ENCODE peak calls at places on chromosome 14, in five cellular contexts. V is brain microvascular endothelial cell, N is A549, C is tibial artery, Y is thyroid gland. B is an unnamed sample.

GRCh38 chr14:35401422-35401729 is 3.2 kb downstream of the NFKBIA start:
- DNase-seq in V (no peak), N (no peak), C (no peak), Y (no peak), B (no peak)

GRCh38 chr14:63454863-63455622 is 88.1 kb downstream of the PPP2R5E start:
- DNase-seq in V (peak), N (no peak), C (no peak), Y (peak), B (no peak)

GRCh38 chr14:106218189-106218588 is 691.8 kb downstream of the TMEM121 start:
- DNase-seq in V (no peak), N (no peak), C (no peak), Y (no peak), B (no peak)

GRCh38 chr14:31194095-31194494 is 13.5 kb downstream of the HECTD1 start:
- DNase-seq in V (no peak), N (no peak), C (no peak), Y (no peak), B (no peak)

GRCh38 chr14:99033951-99034350 is 238.0 kb downstream of the BCL11B start:
- DNase-seq in V (no peak), N (no peak), C (no peak), Y (no peak), B (no peak)

GRCh38 chr14:98371141-98371540 is 900.9 kb downstream of the BCL11B start:
- DNase-seq in V (no peak), N (no peak), C (no peak), Y (no peak), B (no peak)

GRCh38 chr14:22991852-22992251 is 9.5 kb upstream of the AJUBA start:
- DNase-seq in V (no peak), N (no peak), C (no peak), Y (no peak), B (no peak)

GRCh38 chr14:67515386-67516079 is 17.6 kb upstream of the PLEKHH1 start:
- DNase-seq in V (no peak), N (no peak), C (no peak), Y (no peak), B (no peak)

GRCh38 chr14:51989293-51990234 is at the start of gene RTRAF:
- DNase-seq in V (peak), N (peak), C (peak), Y (peak), B (peak)

GRCh38 chr14:47208434-47208833 is 467.0 kb downstream of the MDGA2 start:
- DNase-seq in V (no peak), N (no peak), C (no peak), Y (no peak), B (no peak)

GRCh38 chr14:30569903-30570226 is 10.9 kb downstream of the G2E3 start:
- DNase-seq in V (no peak), N (no peak), C (no peak), Y (no peak), B (no peak)

GRCh38 chr14:89684139-89684538 is 267.1 kb upstream of the FOXN3 start:
- DNase-seq in V (no peak), N (no peak), C (no peak), Y (no peak), B (no peak)

GRCh38 chr14:104514156-104514848 is 65.3 kb upstream of the C14orf180 start:
- DNase-seq in V (no peak), N (no peak), C (no peak), Y (no peak), B (peak)

GRCh38 chr14:54564799-54565235 is 2.1 kb upstream of the SAMD4A start:
- DNase-seq in V (peak), N (peak), C (peak), Y (peak), B (no peak)

GRCh38 chr14:32430326-32430725 is 101.2 kb downstream of the AKAP6 start:
- DNase-seq in V (peak), N (no peak), C (no peak), Y (no peak), B (no peak)

GRCh38 chr14:67371247-67372148 is 11.4 kb downstream of the EIF2S1 start:
- DNase-seq in V (no peak), N (no peak), C (no peak), Y (no peak), B (no peak)

GRCh38 chr14:56659964-56660551 is 80.5 kb downstream of the TMEM260 start:
- DNase-seq in V (peak), N (peak), C (no peak), Y (no peak), B (no peak)

GRCh38 chr14:89813485-89814080 is 140.9 kb downstream of the EFCAB11 start:
- DNase-seq in V (peak), N (no peak), C (no peak), Y (no peak), B (no peak)

GRCh38 chr14:31106768-31107167 is 80.6 kb upstream of the STRN3 start:
- DNase-seq in V (no peak), N (no peak), C (no peak), Y (no peak), B (no peak)

GRCh38 chr14:62743569-62743968 is 301.7 kb downstream of the KCNH5 start:
- DNase-seq in V (no peak), N (no peak), C (no peak), Y (no peak), B (no peak)

GRCh38 chr14:61296707-61297502 is 15.8 kb upstream of the TMEM30B start:
- DNase-seq in V (peak), N (peak), C (no peak), Y (no peak), B (no peak)

GRCh38 chr14:105858676-105859025 is 332.3 kb downstream of the TMEM121 start:
- DNase-seq in V (no peak), N (no peak), C (no peak), Y (no peak), B (no peak)

GRCh38 chr14:48035836-48036235 is 360.4 kb upstream of the MDGA2 start:
- DNase-seq in V (no peak), N (no peak), C (no peak), Y (peak), B (no peak)

GRCh38 chr14:49975286-49975685 is 82.4 kb downstream of the ARF6 start:
- DNase-seq in V (peak), N (peak), C (no peak), Y (no peak), B (no peak)

GRCh38 chr14:22898302-22898894 is 15.4 kb downstream of the REM2 start:
- DNase-seq in V (peak), N (peak), C (no peak), Y (no peak), B (no peak)

GRCh38 chr14:91511014-91511466 is 930 bp upstream of the PPP4R3A start:
- DNase-seq in V (no peak), N (peak), C (no peak), Y (no peak), B (no peak)

GRCh38 chr14:91509878-91510170 is 286 bp downstream of the PPP4R3A start:
- DNase-seq in V (no peak), N (no peak), C (no peak), Y (no peak), B (no peak)

GRCh38 chr14:91508105-91508504 is 2.0 kb downstream of the PPP4R3A start:
- DNase-seq in V (no peak), N (no peak), C (no peak), Y (no peak), B (no peak)

GRCh38 chr14:91509083-91509877 is 830 bp downstream of the PPP4R3A start:
- DNase-seq in V (no peak), N (peak), C (no peak), Y (peak), B (peak)

GRCh38 chr14:91510171-91511013 is at the start of gene PPP4R3A:
- DNase-seq in V (peak), N (peak), C (peak), Y (peak), B (peak)
- TF ChIP-seq CTCF in V (no peak), N (no peak), C (no peak), Y (no peak), B (no peak)

DNA sequence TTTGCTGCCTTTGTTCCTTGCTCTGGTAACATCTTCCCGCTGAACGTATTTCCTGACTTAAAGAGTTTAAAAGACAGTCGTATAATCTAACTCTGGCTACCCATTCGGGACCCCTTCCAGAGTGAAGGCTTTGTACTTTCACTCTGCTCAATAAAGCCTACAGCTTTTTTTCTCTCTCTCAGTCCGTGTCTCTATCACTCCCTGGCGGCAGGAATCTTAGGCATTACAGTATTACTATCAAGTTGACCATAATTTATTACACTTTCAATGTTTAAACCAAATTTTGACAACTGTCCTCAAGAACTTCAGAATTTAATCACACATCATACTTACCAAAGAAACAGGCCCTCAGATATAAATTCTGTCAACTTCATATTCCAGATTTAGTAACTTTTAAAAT is 967.9 kb downstream of the FSCB start:
- DNase-seq in V (no peak), N (peak), C (no peak), Y (peak), B (no peak)
- TF ChIP-seq CTCF in V (peak), N (peak), C (no peak), Y (peak), B (peak)

GRCh38 chr14:96104469-96105057 is 65.4 kb downstream of the C14orf132 start:
- DNase-seq in V (peak), N (peak), C (peak), Y (peak), B (no peak)

GRCh38 chr14:96103075-96103474 is 63.9 kb downstream of the C14orf132 start:
- DNase-seq in V (no peak), N (no peak), C (no peak), Y (no peak), B (no peak)

GRCh38 chr14:96103560-96104460 is 64.6 kb downstream of the C14orf132 start:
- DNase-seq in V (no peak), N (no peak), C (peak), Y (no peak), B (no peak)

GRCh38 chr14:96100171-96101064 is 61.3 kb downstream of the C14orf132 start:
- DNase-seq in V (peak), N (peak), C (peak), Y (peak), B (no peak)

GRCh38 chr14:96102071-96102856 is 63.1 kb downstream of the C14orf132 start:
- DNase-seq in V (no peak), N (no peak), C (peak), Y (no peak), B (no peak)
- TF ChIP-seq CTCF in V (no peak), N (no peak), C (no peak), Y (no peak), B (no peak)

DNA sequence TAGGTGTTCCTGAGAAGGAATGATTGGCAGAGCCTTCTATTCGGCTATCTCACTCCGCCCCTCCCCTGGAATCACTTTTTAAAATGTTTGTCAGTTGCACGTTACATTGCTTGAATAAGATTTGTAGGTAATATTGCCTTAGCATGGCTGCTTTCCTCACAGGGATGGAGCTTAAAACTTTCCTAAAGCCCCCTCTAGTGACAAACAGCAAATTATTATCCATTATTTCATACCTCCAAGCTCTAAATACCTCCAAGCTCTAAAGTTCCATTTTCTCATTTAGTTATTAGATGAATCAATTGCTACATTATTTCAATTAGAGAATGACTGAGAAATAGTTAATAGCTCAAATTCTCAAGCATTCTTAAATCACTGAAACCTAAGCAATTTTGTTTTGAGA is 5.1 kb upstream of the SPATA7 start:
- DNase-seq in V (no peak), N (peak), C (no peak), Y (no peak), B (no peak)
- TF ChIP-seq CTCF in V (peak), N (peak), C (no peak), Y (no peak), B (peak)

GRCh38 chr14:103495854-103496253 is 26.8 kb downstream of the CKB start:
- DNase-seq in V (no peak), N (no peak), C (no peak), Y (no peak), B (no peak)

GRCh38 chr14:103492156-103492555 is 30.5 kb downstream of the CKB start:
- DNase-seq in V (no peak), N (no peak), C (no peak), Y (no peak), B (no peak)

GRCh38 chr14:103491691-103492090 is 30.9 kb downstream of the CKB start:
- DNase-seq in V (no peak), N (no peak), C (no peak), Y (no peak), B (no peak)

GRCh38 chr14:103488960-103489359 is 33.7 kb downstream of the CKB start:
- DNase-seq in V (peak), N (no peak), C (no peak), Y (no peak), B (no peak)

DNA sequence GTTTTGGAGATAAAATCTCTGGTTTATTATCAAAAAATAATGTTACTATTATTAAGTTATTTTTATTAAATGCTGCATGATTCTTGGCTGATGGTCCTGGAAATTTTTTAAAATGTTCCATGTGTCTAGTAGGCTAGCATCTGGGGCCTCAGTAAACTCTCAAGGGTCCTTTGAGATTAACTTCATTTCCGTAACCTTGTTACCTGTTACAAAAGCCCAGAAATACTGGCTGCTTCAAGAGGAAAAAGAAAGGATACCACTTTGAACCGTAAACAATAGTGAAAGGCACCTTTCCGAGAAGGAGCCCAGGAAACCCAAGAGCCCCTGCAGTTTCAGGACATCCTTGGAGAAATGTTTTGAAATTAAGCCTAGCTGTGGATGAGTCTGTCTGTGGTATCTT is 30.1 kb downstream of the CKB start:
- DNase-seq in V (no peak), N (no peak), C (no peak), Y (no peak), B (no peak)
- TF ChIP-seq CTCF in V (no peak), N (no peak), C (no peak), Y (no peak), B (no peak)

GRCh38 chr14:95614335-95614734 is 71.9 kb upstream of the TCL1B start:
- DNase-seq in V (no peak), N (peak), C (no peak), Y (no peak), B (no peak)

GRCh38 chr14:95609398-95609990 is 74.6 kb downstream of the GLRX5 start:
- DNase-seq in V (peak), N (peak), C (no peak), Y (peak), B (no peak)

GRCh38 chr14:95611293-95611880 is 74.8 kb upstream of the TCL1B start:
- DNase-seq in V (no peak), N (no peak), C (no peak), Y (no peak), B (no peak)
- TF ChIP-seq CTCF in V (no peak), N (no peak), C (no peak), Y (no peak), B (no peak)

GRCh38 chr14:81066672-81067071 is 111.3 kb downstream of the TSHR start:
- DNase-seq in V (no peak), N (no peak), C (no peak), Y (no peak), B (no peak)

GRCh38 chr14:81067156-81067555 is 111.7 kb downstream of the TSHR start:
- DNase-seq in V (no peak), N (no peak), C (no peak), Y (peak), B (no peak)

GRCh38 chr14:81068384-81068783 is 113.0 kb downstream of the TSHR start:
- DNase-seq in V (no peak), N (no peak), C (no peak), Y (no peak), B (no peak)

GRCh38 chr14:81062380-81062779 is 107.0 kb downstream of the TSHR start:
- DNase-seq in V (no peak), N (no peak), C (no peak), Y (no peak), B (no peak)

GRCh38 chr14:81062816-81063215 is 107.4 kb downstream of the TSHR start:
- DNase-seq in V (no peak), N (peak), C (no peak), Y (no peak), B (no peak)
- TF ChIP-seq CTCF in V (peak), N (peak), C (no peak), Y (no peak), B (peak)

B was measured in osteocyte.